ENCODE peak calls at places on chromosomes 13 and 19, in five cellular contexts. P, E, M, F and X are unnamed samples.

GRCh38 chr19:3154957-3155736 is 19.3 kb downstream of the GNA15 start:
- DNase-seq in P (peak; percentile 99), M (peak; percentile 61), E (peak; percentile 87), F (peak; percentile 99), X (peak; percentile 78)

GRCh38 chr19:4568884-4569283 is 9.4 kb upstream of the SEMA6B start:
- DNase-seq in P (no peak), F (no peak), E (no peak), M (no peak), X (no peak)

GRCh38 chr19:7795555-7796161 is 32.6 kb downstream of the CLEC4M start:
- DNase-seq in E (no peak), F (no peak), M (no peak), P (no peak), X (no peak)

GRCh38 chr13:37869756-37870488 is at the start of gene TRPC4:
- DNase-seq in M (peak; percentile 31), E (peak; percentile 81), P (no peak), F (peak; percentile 83), X (peak; percentile 60)

GRCh38 chr19:52527954-52528326 is 472 bp downstream of the ZNF808 start:
- DNase-seq in F (peak; percentile 5), M (no peak), E (no peak), P (no peak), X (peak; percentile 66)

GRCh38 chr19:18170714-18171255 is 2.8 kb upstream of the IFI30 start:
- DNase-seq in M (no peak), P (no peak), E (peak; percentile 76), F (peak; percentile 37), X (peak; percentile 76)

GRCh38 chr19:4014541-4015491 is 7.3 kb downstream of the PIAS4 start:
- DNase-seq in E (no peak), P (no peak), F (no peak), M (peak; percentile 55), X (peak; percentile 63)

GRCh38 chr19:49952475-49952829 is 8.5 kb downstream of the SIGLEC11 start:
- DNase-seq in E (no peak), F (no peak), M (no peak), P (no peak), X (no peak)

DNA sequence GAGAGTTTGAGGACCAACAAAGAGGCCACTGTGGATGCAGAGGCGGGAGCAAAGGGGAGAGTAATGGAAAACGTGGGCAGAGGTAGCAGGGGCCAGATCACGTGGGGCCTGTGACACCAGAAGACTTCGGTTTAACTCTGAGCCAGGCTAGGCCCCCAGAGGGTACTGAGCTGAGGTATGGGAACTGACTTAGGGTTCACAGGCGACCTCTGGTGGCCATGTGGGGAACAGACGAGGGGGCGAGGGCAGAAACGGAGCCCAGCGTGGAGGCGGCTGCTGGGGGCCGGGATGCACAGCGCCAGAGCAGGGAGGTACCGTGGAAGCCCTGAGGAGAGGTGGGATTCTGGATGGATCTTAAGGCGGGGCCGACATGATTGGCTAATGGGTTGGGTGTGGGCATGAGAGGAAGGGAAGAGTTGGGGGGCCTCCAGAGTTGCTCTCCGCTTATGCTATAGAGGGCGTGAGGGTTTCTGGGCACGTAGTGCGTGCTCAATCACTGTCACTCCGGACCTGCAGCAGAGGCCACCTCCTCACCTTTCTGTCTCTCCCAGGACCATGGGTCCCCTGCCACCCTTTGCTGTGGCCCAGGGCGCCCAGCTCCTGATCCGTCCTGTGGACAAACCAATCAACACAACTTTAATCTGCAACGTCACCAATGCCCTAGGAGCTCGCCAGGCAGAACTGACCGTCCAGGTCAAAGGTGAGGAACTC is 13.7 kb downstream of the PVR start:
- DNase-seq in E (peak; percentile 70), M (peak; percentile 71), F (peak; percentile 82), P (no peak), X (peak; percentile 81)
- TF ChIP-seq CTCF in E (peak; percentile 91), M (peak; percentile 90), F (peak; percentile 88), P (peak; percentile 88), X (peak; percentile 96)

GRCh38 chr13:110305949-110306339 is 1.0 kb downstream of the COL4A1 start:
- DNase-seq in F (peak; percentile 47), M (no peak), P (no peak), E (peak; percentile 60), X (no peak)
- H3K27ac ChIP-seq in F (no peak overlapping the region), M (peak overlapping the region; percentile 92), P (peak overlapping the region; percentile 54), E (peak overlapping the region; percentile 99), X (peak overlapping the region; percentile 89)

GRCh38 chr19:29672933-29673336 is 7.7 kb downstream of the PLEKHF1 start:
- DNase-seq in M (peak; percentile 41), E (peak; percentile 58), P (no peak), F (no peak), X (peak; percentile 67)

GRCh38 chr19:29672319-29672932 is 7.2 kb downstream of the PLEKHF1 start:
- DNase-seq in M (no peak), F (no peak), P (no peak), E (peak; percentile 55), X (peak; percentile 25)

GRCh38 chr19:29673451-29674371 is 8.4 kb downstream of the PLEKHF1 start:
- DNase-seq in F (no peak), E (peak; percentile 66), M (no peak), P (no peak), X (peak; percentile 62)

GRCh38 chr19:29670255-29670654 is 5.0 kb downstream of the PLEKHF1 start:
- DNase-seq in P (no peak), M (no peak), F (no peak), E (peak; percentile 25), X (no peak)

DNA sequence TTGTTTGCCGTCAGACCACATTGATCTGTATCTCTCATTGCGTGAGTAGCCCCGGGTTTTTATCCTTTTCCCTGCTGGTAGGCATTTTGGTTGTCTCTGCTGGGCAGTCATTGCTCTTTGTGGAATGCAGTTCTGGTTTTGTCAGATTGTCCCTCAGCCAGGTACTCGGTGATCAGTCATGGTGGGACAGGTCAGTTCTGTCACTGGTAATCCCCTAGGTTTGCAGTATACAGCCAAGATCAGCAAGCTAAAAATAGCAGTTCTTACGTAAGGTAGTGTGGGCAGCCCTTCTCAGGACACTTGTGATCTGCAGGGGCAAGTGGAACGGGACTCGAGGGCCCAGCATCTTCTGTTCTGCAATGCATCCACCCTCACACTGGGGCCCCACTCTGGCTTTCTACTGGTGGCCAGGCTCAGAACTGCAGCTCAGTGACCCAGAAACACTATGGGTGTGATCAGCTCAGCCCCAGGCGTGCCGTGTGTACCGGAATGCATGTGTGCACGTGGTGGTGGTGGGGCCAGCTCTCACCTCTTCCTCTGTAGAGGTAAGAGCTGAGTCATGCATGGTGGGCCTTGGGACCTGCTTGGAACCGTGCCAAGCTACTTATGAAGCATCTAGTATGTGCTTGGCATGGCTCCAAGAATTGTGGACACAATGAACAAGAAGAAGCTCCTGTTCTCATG is 6.3 kb downstream of the PLEKHF1 start:
- DNase-seq in M (peak; percentile 60), E (peak; percentile 67), F (peak; percentile 60), P (peak; percentile 99), X (peak; percentile 81)
- TF ChIP-seq CTCF in M (no peak), E (no peak), F (peak; percentile 24), P (peak; percentile 51), X (peak; percentile 42)

DNA sequence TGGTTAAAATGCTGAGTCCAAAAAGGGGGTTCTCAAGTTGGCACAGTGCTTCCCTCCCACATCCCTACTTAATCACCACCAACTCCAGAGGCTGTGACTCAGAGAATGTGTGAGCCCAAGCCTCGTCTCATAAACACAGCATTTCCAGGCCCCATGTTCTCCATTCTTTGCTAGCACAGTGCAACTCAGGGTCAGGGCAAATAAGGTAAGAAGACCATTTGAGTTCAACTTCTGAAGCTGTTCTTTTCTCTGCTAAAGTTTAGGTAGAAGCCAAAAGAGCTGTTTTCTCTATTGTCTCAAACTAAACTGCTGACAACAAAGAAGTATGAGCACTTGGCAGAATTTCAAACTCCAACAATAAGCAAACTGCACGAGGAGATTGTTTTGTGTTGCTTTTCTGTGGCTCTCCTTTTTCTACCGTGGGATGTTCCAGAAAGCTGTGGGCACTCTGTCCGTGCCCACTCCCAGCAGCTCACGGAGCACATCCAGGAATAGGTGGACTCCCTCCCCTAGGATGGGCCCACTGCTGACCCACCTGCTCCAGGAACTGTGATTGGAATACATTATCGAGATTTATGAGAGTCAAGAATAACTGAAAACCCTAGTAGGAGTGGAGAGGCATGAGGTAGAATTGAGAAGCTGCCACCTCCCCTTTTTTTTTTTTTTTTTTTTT is 494.3 kb downstream of the COG6 start:
- DNase-seq in M (no peak), F (peak; percentile 88), P (no peak), E (peak; percentile 76), X (no peak)
- H3K27ac ChIP-seq in M (peak overlapping the region; percentile 43), F (no peak overlapping the region), P (no peak overlapping the region), E (peak overlapping the region; percentile 62), X (peak overlapping the region; percentile 42)

DNA sequence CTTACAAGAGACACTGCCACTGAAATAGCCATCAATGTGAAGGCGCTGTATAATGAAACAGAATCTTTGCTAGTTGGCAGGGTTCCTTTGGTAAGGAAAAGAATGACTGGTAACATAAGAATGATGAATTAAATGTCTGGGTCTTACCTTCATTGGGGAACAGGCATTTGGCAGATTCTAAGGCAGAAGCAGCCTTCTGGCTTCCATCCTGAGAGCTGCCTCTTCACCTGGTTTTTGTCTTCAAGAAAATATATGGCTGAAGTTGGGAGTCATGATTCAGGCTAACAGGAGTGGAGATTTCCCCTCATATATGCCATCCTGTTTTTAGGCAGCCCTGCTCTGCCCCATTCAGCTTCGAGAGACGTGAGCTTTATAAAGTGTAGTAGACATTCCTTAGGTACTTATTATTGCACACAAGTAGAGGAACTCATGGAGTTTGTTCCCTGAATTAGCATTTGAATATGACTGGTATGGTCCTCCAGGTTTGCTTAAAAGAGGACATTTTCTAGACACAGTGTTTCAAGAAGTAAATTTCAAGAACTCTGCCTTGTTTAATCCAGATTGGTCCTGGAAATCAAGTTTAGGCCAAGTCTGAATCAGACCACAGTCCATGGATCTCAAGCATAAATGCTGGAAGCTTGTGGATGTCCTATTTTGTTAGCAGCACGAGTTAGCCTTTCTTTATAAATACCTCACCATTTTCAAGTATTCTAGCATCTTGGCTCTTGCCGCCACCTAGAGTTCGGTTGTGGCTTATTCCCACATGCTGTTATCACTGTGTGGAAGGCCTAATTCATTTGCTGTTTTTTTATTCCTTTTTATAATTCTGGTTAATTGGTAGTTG is 56.2 kb upstream of the AKAP11 start:
- DNase-seq in M (no peak), F (peak; percentile 55), E (no peak), P (no peak), X (no peak)
- TF ChIP-seq CTCF in M (no peak), F (peak; percentile 61), E (no peak), P (peak; percentile 61), X (peak; percentile 38)

GRCh38 chr13:77016241-77016812 is 10.6 kb downstream of the FBXL3 start:
- DNase-seq in P (no peak), E (no peak), F (peak; percentile 13), M (no peak), X (no peak)

GRCh38 chr13:77013853-77014542 is 13.0 kb downstream of the FBXL3 start:
- DNase-seq in F (no peak), E (no peak), P (no peak), M (no peak), X (no peak)

GRCh38 chr13:77014906-77015685 is 11.9 kb downstream of the FBXL3 start:
- DNase-seq in P (no peak), F (no peak), M (no peak), E (no peak), X (no peak)

GRCh38 chr13:77019756-77020155 is 7.2 kb downstream of the FBXL3 start:
- DNase-seq in M (no peak), F (no peak), P (no peak), E (no peak), X (no peak)

GRCh38 chr13:77016888-77017623 is 9.9 kb downstream of the FBXL3 start:
- DNase-seq in E (no peak), F (no peak), M (no peak), P (no peak), X (no peak)
- H3K27ac ChIP-seq in E (peak overlapping the region; percentile 97), F (no peak overlapping the region), M (peak overlapping the region; percentile 27), P (no peak overlapping the region), X (no peak overlapping the region)